ENCODE peak calls at places on chromosomes 6 and 20, in five cellular contexts. D is iPS-NIHi11; V is C1 segment of cervical spinal cord; P is DMS153; L is activated CD4-positive, CD25-positive, alpha-beta regulatory T cell treated with anti-CD3 and anti-CD28 coated beads, Interleukin-2, amount 50 U/mL, for 72 hours. B is an unnamed sample.

GRCh38 chr6:115643762-115644161 is 416.9 kb downstream of the FRK start:
- DNase-seq in P (no peak), V (no peak), D (no peak), L (no peak), B (no peak)

GRCh38 chr20:63706852-63707557 is 771 bp downstream of the ARFRP1 start:
- DNase-seq in P (peak; percentile 9), L (peak; percentile 62), V (no peak), D (peak; percentile 49), B (no peak)

GRCh38 chr6:157312733-157313132 is 10.6 kb downstream of the TMEM242 start:
- DNase-seq in V (no peak), D (no peak), L (no peak), P (no peak), B (no peak)

GRCh38 chr20:17768267-17768666 is 68.5 kb downstream of the BANF2 start:
- DNase-seq in D (no peak), V (no peak), L (no peak), P (no peak), B (no peak)

GRCh38 chr6:144559865-144560603 is 274.9 kb downstream of the UTRN start:
- DNase-seq in V (no peak), D (no peak), L (no peak), P (peak; percentile 5), B (no peak)

GRCh38 chr20:51985013-51985415 is 182.7 kb upstream of the SALL4 start:
- DNase-seq in P (no peak), L (no peak), V (no peak), D (peak; percentile 72), B (no peak)

GRCh38 chr6:91193446-91193845 is 606.6 kb upstream of the MAP3K7 start:
- DNase-seq in L (no peak), P (no peak), V (no peak), D (no peak), B (no peak)

GRCh38 chr6:106773482-106773881 is 144.1 kb downstream of the QRSL1 start:
- DNase-seq in D (no peak), L (no peak), V (no peak), P (no peak), B (no peak)

GRCh38 chr6:38997128-38997761 is 51.3 kb upstream of the GLP1R start:
- DNase-seq in V (no peak), L (no peak), P (peak; percentile 3), D (peak; percentile 65), B (no peak)

GRCh38 chr20:47527004-47527800 is 25.5 kb downstream of the NCOA3 start:
- DNase-seq in D (no peak), V (no peak), L (no peak), P (no peak), B (no peak)

GRCh38 chr6:2739335-2739734 is 11.4 kb downstream of the MYLK4 start:
- DNase-seq in P (no peak), D (no peak), L (no peak), V (no peak), B (no peak)

GRCh38 chr20:33857722-33858563 is 46.8 kb downstream of the CHMP4B start:
- DNase-seq in D (no peak), V (no peak), L (no peak), P (no peak), B (no peak)

GRCh38 chr6:1123406-1123805 is 188.5 kb upstream of the FOXQ1 start:
- DNase-seq in L (no peak), D (no peak), V (no peak), P (no peak), B (no peak)

GRCh38 chr6:106460481-106460880 is 100.0 kb downstream of the CRYBG1 start:
- DNase-seq in L (no peak), V (no peak), D (no peak), P (no peak), B (no peak)

GRCh38 chr20:50690979-50691584 is at the start of gene RIPOR3:
- DNase-seq in P (no peak), V (no peak), D (peak; percentile 35), L (no peak), B (no peak)

GRCh38 chr6:67411036-67411435 is 1224.0 kb upstream of the ADGRB3 start:
- DNase-seq in P (no peak), L (no peak), D (no peak), V (no peak), B (no peak)

GRCh38 chr6:154868143-154868594 is 126.9 kb upstream of the TIAM2 start:
- DNase-seq in D (peak; percentile 45), L (no peak), P (peak; percentile 14), V (no peak), B (no peak)

GRCh38 chr6:29519291-29520010 is 31.7 kb upstream of the MAS1L start:
- DNase-seq in P (no peak), D (no peak), L (no peak), V (no peak), B (no peak)

GRCh38 chr6:100451577-100451976 is 13.1 kb downstream of the SIM1 start:
- DNase-seq in V (no peak), L (no peak), D (no peak), P (no peak), B (no peak)

GRCh38 chr20:50969416-50969815 is 10.8 kb downstream of the MOCS3 start:
- DNase-seq in L (no peak), P (no peak), V (no peak), D (no peak), B (no peak)

GRCh38 chr6:3194535-3195376 is 32.7 kb downstream of the TUBB2B start:
- DNase-seq in D (peak; percentile 67), L (no peak), P (peak; percentile 9), V (peak; percentile 35), B (peak; percentile 64)

B was measured in posterior cingulate gyrus.